ENCODE peak calls at places on chromosomes 1 and 21, in nine cellular contexts. E is NCI-H69; R is A172; T is activated CD4-positive, alpha-beta T cell treated with anti-CD3 and anti-CD28 coated beads, Interleukin-2, amount 10 ng/mL, durations not matched to agents 7 days and 5 days; C is sigmoid colon; Y is AG09319; I is stimulated activated CD8-positive, alpha-beta memory T cell treated with anti-CD3 and anti-CD28 coated beads, Interleukin-4, amount 100 ng/mL, for 1 hour; M is dermis microvascular lymphatic vessel endothelial cell; S is coronary artery. D is an unnamed sample.

GRCh38 chr1:157288006-157288405 is 149.8 kb upstream of the ETV3 start:
- DNase-seq in E (no peak), R (no peak), T (no peak), C (no peak), Y (no peak), I (no peak), M (no peak), S (no peak), D (no peak)

GRCh38 chr1:153540394-153541361 is at the start of gene S100A5:
- DNase-seq in E (peak), R (peak), T (peak), C (peak), Y (no peak), I (no peak), M (no peak), S (no peak), D (no peak)

GRCh38 chr1:25066253-25066652 is 136.2 kb upstream of the RUNX3 start:
- DNase-seq in E (no peak), R (peak), T (no peak), C (no peak), Y (no peak), I (no peak), M (no peak), S (no peak), D (no peak)

GRCh38 chr1:247241687-247242086 is 14.2 kb upstream of the VN1R5 start:
- DNase-seq in E (no peak), R (peak), T (no peak), C (no peak), Y (no peak), I (no peak), M (no peak), S (no peak), D (no peak)

GRCh38 chr21:38351961-38352521 is 95.2 kb downstream of the KCNJ15 start:
- DNase-seq in E (peak), R (peak), T (no peak), C (no peak), Y (peak), I (no peak), M (no peak), S (no peak), D (no peak)

GRCh38 chr1:13700521-13701273 is 709 bp downstream of the PRDM2 start:
- DNase-seq in E (peak), R (no peak), T (peak), C (no peak), Y (no peak), I (peak), M (peak), S (no peak), D (no peak)

GRCh38 chr1:87918398-87918797 is 589.7 kb downstream of the LMO4 start:
- DNase-seq in E (no peak), R (no peak), T (no peak), C (no peak), Y (no peak), I (no peak), M (no peak), S (no peak), D (no peak)

GRCh38 chr1:2589331-2590232 is 3.0 kb downstream of the PRXL2B start:
- DNase-seq in E (no peak), R (no peak), T (no peak), C (peak), Y (no peak), I (no peak), M (no peak), S (no peak), D (no peak)

GRCh38 chr1:53073899-53074311 is 11.9 kb downstream of the PODN start:
- DNase-seq in E (peak), R (no peak), T (no peak), C (peak), Y (no peak), I (no peak), M (no peak), S (peak), D (peak)

D was measured in mesenteric fat pad.